ENCODE peak calls at places on chromosomes 1 and 21, in seven cellular contexts. T, S, K, X, F, U and Q are unnamed samples.

GRCh38 chr1:154325583-154326545 is 539 bp downstream of the ATP8B2 start:
- DNase-seq in F (peak), T (peak), S (peak), X (peak), U (no peak), K (peak), Q (peak)

GRCh38 chr1:15018767-15019166 is 134.8 kb upstream of the TMEM51 start:
- DNase-seq in F (no peak), K (no peak), U (no peak), X (no peak), S (no peak), T (no peak), Q (no peak)

GRCh38 chr1:26161408-26162219 is 2.7 kb downstream of the FAM110D start:
- DNase-seq in S (peak), X (no peak), T (peak), F (peak), U (no peak), K (peak), Q (peak)

GRCh38 chr1:160777486-160778089 is 18.4 kb upstream of the LY9 start:
- DNase-seq in S (peak), X (no peak), F (peak), T (no peak), U (no peak), K (peak), Q (peak)

GRCh38 chr1:116415200-116415698 is 42.2 kb downstream of the ATP1A1 start:
- DNase-seq in S (no peak), U (no peak), K (no peak), T (no peak), X (no peak), F (no peak), Q (no peak)

GRCh38 chr1:151968058-151968457 is 25.6 kb downstream of the S100A10 start:
- DNase-seq in K (peak), F (peak), T (no peak), X (no peak), U (no peak), S (peak), Q (peak)

GRCh38 chr1:84757301-84757700 is 67.0 kb upstream of the SSX2IP start:
- DNase-seq in U (no peak), T (no peak), X (no peak), K (no peak), F (no peak), S (no peak), Q (no peak)

GRCh38 chr1:67020304-67020703 is 33.6 kb downstream of the SLC35D1 start:
- DNase-seq in F (no peak), T (no peak), S (no peak), X (no peak), U (no peak), K (no peak), Q (no peak)

GRCh38 chr1:99659755-99660210 is 13.9 kb downstream of the PALMD start:
- DNase-seq in S (no peak), K (no peak), F (peak), T (no peak), X (no peak), U (no peak), Q (no peak)

DNA sequence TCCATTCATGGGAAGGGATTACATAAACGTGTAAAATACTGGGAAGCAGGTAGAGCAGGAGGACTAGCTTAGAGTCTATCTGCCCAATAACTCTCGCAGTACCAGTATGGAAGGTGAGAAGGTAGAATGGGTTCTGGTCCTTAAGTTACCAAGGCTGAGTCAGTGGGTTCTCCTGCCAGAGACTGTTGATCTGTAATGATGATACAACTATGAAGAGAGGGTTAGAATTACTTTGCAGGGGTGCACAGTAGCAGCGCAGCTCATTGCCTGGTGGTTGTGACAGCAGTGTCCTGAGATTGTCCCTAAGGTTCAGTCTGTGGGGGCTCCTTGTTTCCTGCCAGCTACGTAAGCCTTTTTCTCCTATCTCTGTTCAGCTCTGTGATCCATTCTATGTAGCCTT is 2.5 kb upstream of the MAST2 start:
- DNase-seq in X (no peak), T (no peak), U (no peak), S (no peak), K (no peak), F (no peak), Q (no peak)
- H3K27ac ChIP-seq in X (no peak), T (no peak), U (no peak), S (no peak), K (no peak), F (no peak), Q (no peak)

GRCh38 chr1:201893431-201893830 is 4.7 kb downstream of the SHISA4 start:
- DNase-seq in U (no peak), K (no peak), S (no peak), X (no peak), F (no peak), T (no peak), Q (no peak)
- H3K27ac ChIP-seq in U (no peak), K (no peak), S (no peak), X (no peak), F (no peak), T (no peak), Q (no peak)

GRCh38 chr21:17200250-17200649 is 312.6 kb upstream of the CXADR start:
- DNase-seq in F (no peak), T (no peak), S (no peak), K (no peak), U (no peak), X (no peak), Q (no peak)
- H3K27ac ChIP-seq in F (no peak), T (no peak), S (no peak), K (no peak), U (no peak), X (peak), Q (no peak)

GRCh38 chr1:244451951-244452795 is 464 bp upstream of the ADSS2 start:
- DNase-seq in F (peak), T (peak), K (peak), U (peak), X (peak), S (peak), Q (peak)
- H3K27ac ChIP-seq in F (peak), T (peak), K (no peak), U (peak), X (peak), S (peak), Q (peak)

DNA sequence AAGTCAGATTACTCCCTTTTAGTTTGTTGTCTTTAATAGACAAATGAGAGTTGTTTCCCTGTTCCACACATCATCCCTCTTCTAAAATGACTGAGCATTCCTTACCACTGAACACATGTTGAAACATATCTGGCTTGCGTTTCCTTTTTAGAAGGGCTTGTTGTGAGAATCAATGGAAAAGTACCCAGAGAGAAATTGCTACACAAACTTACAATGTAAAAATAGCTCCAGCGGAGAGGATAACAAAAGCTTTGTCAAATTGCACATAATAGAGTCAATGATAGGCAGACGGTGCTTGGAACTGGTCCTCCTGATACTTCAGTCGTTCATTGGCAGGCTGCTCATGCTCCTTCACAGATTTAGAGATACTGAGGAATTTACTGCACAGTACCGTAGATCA is 123.9 kb downstream of the CYYR1 start:
- DNase-seq in S (no peak), T (no peak), U (no peak), F (peak), K (no peak), X (no peak), Q (peak)
- H3K27ac ChIP-seq in S (no peak), T (no peak), U (peak), F (peak), K (no peak), X (no peak), Q (peak)

GRCh38 chr1:2129256-2129943 is 65.2 kb downstream of the FAAP20 start:
- DNase-seq in S (no peak), F (no peak), K (no peak), U (no peak), X (no peak), T (no peak), Q (no peak)

GRCh38 chr1:2128189-2128901 is 66.2 kb downstream of the FAAP20 start:
- DNase-seq in T (no peak), S (no peak), U (no peak), X (no peak), F (peak), K (peak), Q (no peak)

GRCh38 chr1:2126331-2127180 is 68.0 kb downstream of the FAAP20 start:
- DNase-seq in K (peak), T (peak), U (no peak), S (no peak), X (no peak), F (no peak), Q (no peak)

GRCh38 chr1:2125375-2126211 is 69.0 kb downstream of the FAAP20 start:
- DNase-seq in F (no peak), X (no peak), T (peak), K (peak), S (no peak), U (no peak), Q (no peak)

DNA sequence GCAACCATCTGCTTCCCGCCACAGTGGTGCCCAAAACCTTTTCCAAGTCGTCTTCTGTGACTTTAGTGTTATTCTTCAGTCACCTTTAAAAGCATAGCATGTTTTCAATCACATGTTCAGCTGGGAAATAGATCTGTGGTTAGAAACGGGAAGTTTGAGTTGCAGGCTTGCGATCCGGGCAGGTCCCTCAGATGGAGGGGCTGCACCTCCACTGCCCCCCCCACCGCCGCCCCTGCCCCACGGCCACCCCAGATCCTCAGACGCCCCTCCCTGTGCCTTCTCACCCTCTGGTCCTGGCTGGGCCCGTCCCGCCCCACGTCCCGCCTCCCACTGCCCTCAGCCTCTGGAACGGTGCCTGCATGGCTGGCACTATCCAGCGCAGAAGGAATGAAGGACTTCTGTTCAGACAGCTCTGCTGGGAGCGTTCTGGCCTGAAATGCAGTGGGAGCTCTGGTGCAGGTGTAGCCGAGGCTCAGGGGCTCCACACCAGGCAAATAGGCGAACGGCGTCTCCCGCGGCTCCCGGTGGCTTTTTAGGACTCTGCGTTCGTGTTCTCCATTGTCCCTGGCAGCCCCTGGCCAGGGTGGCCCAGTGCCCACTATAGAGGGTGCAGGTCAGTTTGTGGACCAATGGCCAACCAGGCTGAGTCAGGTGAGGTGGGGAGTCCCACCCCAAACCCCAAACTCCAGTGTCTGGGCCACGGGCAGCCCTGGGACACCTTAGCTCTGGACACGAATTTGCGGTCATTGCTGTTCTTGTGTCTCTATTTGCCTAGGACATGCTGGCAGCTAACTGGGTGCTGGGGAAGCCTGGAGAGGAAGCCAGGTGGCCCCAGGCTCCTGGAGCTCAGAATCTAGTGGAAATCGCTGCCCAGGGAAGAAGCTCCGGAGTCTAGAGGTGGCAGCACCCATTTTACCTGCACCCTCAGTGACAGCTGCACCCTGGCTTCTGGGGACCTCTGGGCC is 67.1 kb downstream of the FAAP20 start:
- DNase-seq in X (no peak), K (no peak), S (no peak), F (no peak), T (no peak), U (no peak), Q (no peak)
- H3K27ac ChIP-seq in X (no peak), K (no peak), S (no peak), F (no peak), T (no peak), U (peak), Q (no peak)

GRCh38 chr1:150272379-150272840 is at the start of gene C1orf54:
- DNase-seq in U (no peak), X (peak), S (no peak), K (peak), T (no peak), F (peak), Q (peak)
- H3K27ac ChIP-seq in U (peak), X (peak), S (peak), K (peak), T (no peak), F (no peak), Q (peak)